ENCODE peak calls at places on chromosomes 11 and 22, in seven cellular contexts. T is HepG2, E is H1, Y is K562, C is A549, Z is HCT116, U is GM12878. P is an unnamed sample.

GRCh38 chr11:19777032-19777341 is 64.3 kb downstream of the NAV2 start:
- DNase-seq in T (no peak), E (peak; percentile 61), Y (peak; percentile 12), C (peak; percentile 7), Z (no peak), U (no peak), P (no peak)

GRCh38 chr22:40967120-40967760 is 16.1 kb downstream of the RBX1 start:
- DNase-seq in T (no peak), E (no peak), Y (no peak), C (no peak), Z (no peak), U (no peak), P (no peak)

GRCh38 chr11:78350646-78351165 is 66.9 kb downstream of the GAB2 start:
- DNase-seq in T (no peak), E (no peak), Y (no peak), C (no peak), Z (no peak), U (peak; percentile 26), P (peak; percentile 47)

GRCh38 chr11:46295312-46295995 is 18.0 kb downstream of the CREB3L1 start:
- DNase-seq in T (peak; percentile 27), E (peak; percentile 92), Y (peak; percentile 96), C (no peak), Z (no peak), U (no peak), P (peak; percentile 72)

GRCh38 chr11:93498099-93499040 is 44.8 kb downstream of the SMCO4 start:
- DNase-seq in T (no peak), E (no peak), Y (no peak), C (peak; percentile 6), Z (no peak), U (no peak), P (peak; percentile 51)

GRCh38 chr11:65589444-65590239 is 6.0 kb downstream of the KCNK7 start:
- DNase-seq in T (no peak), E (no peak), Y (peak; percentile 67), C (no peak), Z (no peak), U (no peak), P (no peak)

GRCh38 chr11:119055901-119056300 is 1.1 kb downstream of the HYOU1 start:
- DNase-seq in T (peak; percentile 48), E (no peak), Y (no peak), C (peak; percentile 63), Z (peak; percentile 42), U (no peak), P (peak; percentile 37)

GRCh38 chr11:1829039-1829820 is 5.6 kb upstream of the SYT8 start:
- DNase-seq in T (no peak), E (no peak), Y (no peak), C (no peak), Z (no peak), U (no peak), P (peak; percentile 43)

GRCh38 chr11:66291706-66292542 is at the start of gene TMEM151A:
- DNase-seq in T (no peak), E (peak; percentile 63), Y (no peak), C (no peak), Z (no peak), U (no peak), P (no peak)

GRCh38 chr11:74710291-74710938 is 20.8 kb downstream of the CHRDL2 start:
- DNase-seq in T (no peak), E (no peak), Y (peak; percentile 68), C (no peak), Z (no peak), U (no peak), P (peak; percentile 46)

GRCh38 chr11:30172872-30173271 is 57.9 kb upstream of the FSHB start:
- DNase-seq in T (no peak), E (no peak), Y (no peak), C (no peak), Z (no peak), U (no peak), P (no peak)

GRCh38 chr22:40083794-40084193 is 89.0 kb downstream of the FAM83F start:
- DNase-seq in T (no peak), E (no peak), Y (no peak), C (no peak), Z (no peak), U (no peak), P (no peak)

GRCh38 chr22:50271519-50271970 is 1.4 kb upstream of the MAPK11 start:
- DNase-seq in T (peak; percentile 34), E (peak; percentile 88), Y (peak; percentile 84), C (peak; percentile 52), Z (no peak), U (no peak), P (peak; percentile 38)

GRCh38 chr11:41320233-41320993 is 139.0 kb downstream of the LRRC4C start:
- DNase-seq in T (no peak), E (no peak), Y (no peak), C (no peak), Z (no peak), U (no peak), P (no peak)

GRCh38 chr22:47407626-47408025 is 645.2 kb downstream of the TBC1D22A start:
- DNase-seq in T (no peak), E (no peak), Y (no peak), C (no peak), Z (no peak), U (no peak), P (no peak)

GRCh38 chr11:11569936-11570491 is 51.8 kb downstream of the GALNT18 start:
- DNase-seq in T (no peak), E (no peak), Y (no peak), C (no peak), Z (no peak), U (no peak), P (no peak)

GRCh38 chr11:71404209-71404608 is 44.0 kb downstream of the DHCR7 start:
- DNase-seq in T (no peak), E (no peak), Y (no peak), C (no peak), Z (no peak), U (no peak), P (no peak)

GRCh38 chr22:36865346-36865745 is 4.5 kb downstream of the NCF4 start:
- DNase-seq in T (no peak), E (no peak), Y (no peak), C (no peak), Z (no peak), U (no peak), P (no peak)

GRCh38 chr11:74641905-74642304 is 49.5 kb downstream of the POLD3 start:
- DNase-seq in T (no peak), E (no peak), Y (no peak), C (no peak), Z (no peak), U (no peak), P (no peak)

GRCh38 chr11:95996621-95997020 is 72.7 kb upstream of the MTMR2 start:
- DNase-seq in T (no peak), E (no peak), Y (no peak), C (no peak), Z (no peak), U (no peak), P (no peak)
- TF ChIP-seq CEBPB in T (no peak), E (no peak), Y (no peak), C (no peak), Z (no peak), U (no peak), P (peak; percentile 40)

GRCh38 chr11:47797633-47798032 is 30.5 kb upstream of the FNBP4 start:
- DNase-seq in T (no peak), E (no peak), Y (no peak), C (no peak), Z (no peak), U (no peak), P (peak; percentile 89)
- TF ChIP-seq CEBPB in T (no peak), E (no peak), Y (no peak), C (no peak), Z (no peak), U (no peak), P (peak; percentile 29)

GRCh38 chr11:15707971-15708370 is 593.2 kb downstream of the INSC start:
- DNase-seq in T (no peak), E (no peak), Y (no peak), C (peak; percentile 33), Z (no peak), U (no peak), P (peak; percentile 84)
- TF ChIP-seq CEBPB in T (no peak), E (no peak), Y (no peak), C (no peak), Z (no peak), U (no peak), P (no peak)

GRCh38 chr11:15665368-15665871 is 550.7 kb downstream of the INSC start:
- DNase-seq in T (peak; percentile 19), E (peak; percentile 4), Y (no peak), C (peak; percentile 69), Z (no peak), U (no peak), P (peak; percentile 72)
- TF ChIP-seq CEBPB in T (no peak), E (no peak), Y (no peak), C (peak; percentile 31), Z (no peak), U (no peak), P (peak; percentile 79)

GRCh38 chr11:125950696-125951645 is 5.1 kb downstream of the VSIG10L2 start:
- DNase-seq in T (no peak), E (no peak), Y (no peak), C (no peak), Z (no peak), U (no peak), P (peak; percentile 58)
- TF ChIP-seq CEBPB in T (no peak), E (no peak), Y (no peak), C (no peak), Z (no peak), U (no peak), P (no peak)

GRCh38 chr11:120404495-120404894 is 68.3 kb downstream of the ARHGEF12 start:
- DNase-seq in T (no peak), E (no peak), Y (no peak), C (no peak), Z (no peak), U (no peak), P (no peak)
- TF ChIP-seq CEBPB in T (no peak), E (no peak), Y (no peak), C (no peak), Z (no peak), U (no peak), P (no peak)